ENCODE peak calls at places on chromosome 7, in six cellular contexts. G is natural killer cell treated with Interleukin-12 subunit alpha and Interleukin-12 subunit beta and Interleukin-15 and Interleukin-18, amount 100 ng/mL, for 72 hours; Z is AML-193; A is GM03348; E is frontal cortex; Q is EH. S is an unnamed sample.

GRCh38 chr7:82527831-82528230 is 84.3 kb upstream of the CACNA2D1 start:
- DNase-seq in G (no peak), Z (no peak), A (no peak), E (no peak), Q (peak), S (no peak)

GRCh38 chr7:51186531-51186930 is 130.1 kb downstream of the COBL start:
- DNase-seq in G (no peak), Z (no peak), A (no peak), E (no peak), Q (peak), S (no peak)

GRCh38 chr7:119197872-119198527 is 973.5 kb downstream of the ANKRD7 start:
- DNase-seq in G (no peak), Z (peak), A (peak), E (no peak), Q (no peak), S (peak)

GRCh38 chr7:149468208-149468607 is 7.3 kb upstream of the ZNF777 start:
- DNase-seq in G (no peak), Z (no peak), A (no peak), E (no peak), Q (peak), S (peak)

GRCh38 chr7:73526892-73527821 is 5.1 kb upstream of the BAZ1B start:
- DNase-seq in G (no peak), Z (no peak), A (no peak), E (no peak), Q (no peak), S (no peak)

GRCh38 chr7:47968852-47969774 is 10.3 kb downstream of the HUS1 start:
- DNase-seq in G (no peak), Z (peak), A (peak), E (peak), Q (peak), S (peak)

GRCh38 chr7:52715701-52716100 is 319.7 kb upstream of the POM121L12 start:
- DNase-seq in G (no peak), Z (no peak), A (no peak), E (no peak), Q (no peak), S (no peak)

GRCh38 chr7:80634505-80634904 is 3.9 kb upstream of the CD36 start:
- DNase-seq in G (no peak), Z (peak), A (peak), E (no peak), Q (peak), S (peak)

GRCh38 chr7:76327610-76328009 is 25.1 kb downstream of the HSPB1 start:
- DNase-seq in G (no peak), Z (no peak), A (no peak), E (no peak), Q (no peak), S (no peak)

GRCh38 chr7:130890176-130891020 is 156.4 kb upstream of the KLF14 start:
- DNase-seq in G (no peak), Z (no peak), A (no peak), E (no peak), Q (peak), S (peak)

GRCh38 chr7:144827581-144828139 is 8.2 kb downstream of the TPK1 start:
- DNase-seq in G (no peak), Z (no peak), A (no peak), E (no peak), Q (peak), S (peak)

GRCh38 chr7:76318488-76319353 is 16.2 kb downstream of the HSPB1 start:
- DNase-seq in G (peak), Z (peak), A (peak), E (peak), Q (peak), S (peak)

GRCh38 chr7:128431221-128431620 is 21.4 kb upstream of the IMPDH1 start:
- DNase-seq in G (no peak), Z (no peak), A (no peak), E (no peak), Q (peak), S (no peak)

GRCh38 chr7:80699030-80699638 is 60.7 kb downstream of the CD36 start:
- DNase-seq in G (no peak), Z (peak), A (peak), E (peak), Q (peak), S (peak)

GRCh38 chr7:20514364-20514763 is 101.1 kb upstream of the ABCB5 start:
- DNase-seq in G (no peak), Z (no peak), A (no peak), E (peak), Q (no peak), S (peak)

GRCh38 chr7:73740771-73741170 is 2.2 kb upstream of the ABHD11 start:
- DNase-seq in G (no peak), Z (no peak), A (no peak), E (no peak), Q (no peak), S (no peak)

GRCh38 chr7:141288626-141289025 is 214.8 kb downstream of the TMEM178B start:
- DNase-seq in G (no peak), Z (no peak), A (no peak), E (no peak), Q (no peak), S (no peak)

GRCh38 chr7:88337556-88337955 is 30.9 kb upstream of the STEAP4 start:
- DNase-seq in G (no peak), Z (no peak), A (peak), E (no peak), Q (peak), S (peak)

GRCh38 chr7:27678617-27679260 is 16.1 kb upstream of the HIBADH start:
- DNase-seq in G (no peak), Z (no peak), A (no peak), E (no peak), Q (peak), S (no peak)

GRCh38 chr7:25495342-25495855 is 267.1 kb upstream of the NPVF start:
- DNase-seq in G (no peak), Z (no peak), A (no peak), E (no peak), Q (no peak), S (no peak)